ENCODE peak calls at places on chromosomes 16 and 17, in nine cellular contexts. J is nephron progenitor cell; R is stimulated activated CD4-positive, alpha-beta T cell treated with anti-CD3 and anti-CD28 coated beads, Interleukin-2, amount 100 ng/mL, for 48 hours; P is CD4-positive, alpha-beta T cell; E is HS-5; C is stimulated activated CD8-positive, alpha-beta memory T cell treated with anti-CD3 and anti-CD28 coated beads, Interleukin-4, amount 100 ng/mL, for 4 hours; K is activated CD4-positive, CD25-positive, alpha-beta regulatory T cell; S is activated T-helper 1 cell treated with anti-CD3 and anti-CD28 coated beads, Interleukin-2, amount 50 U/mL, for 16 hours; Q is H4. B is an unnamed sample.

GRCh38 chr16:82761858-82762257 is 135.1 kb downstream of the CDH13 start:
- DNase-seq in J (no peak), P (no peak), K (no peak), R (no peak), E (no peak), C (no peak), Q (peak; percentile 6), S (no peak), B (no peak)

GRCh38 chr17:74451557-74451956 is 14.9 kb upstream of the CD300A start:
- DNase-seq in E (no peak), J (no peak), Q (no peak), S (no peak), C (no peak), R (no peak), K (no peak), P (no peak), B (no peak)

GRCh38 chr17:63140255-63140654 is 174.2 kb downstream of the TANC2 start:
- DNase-seq in C (no peak), S (no peak), E (no peak), R (no peak), J (no peak), P (no peak), K (no peak), Q (peak; percentile 24), B (no peak)

GRCh38 chr17:1002412-1002753 is 5.5 kb downstream of the TIMM22 start:
- DNase-seq in S (no peak), E (no peak), K (no peak), P (no peak), R (no peak), C (no peak), Q (no peak), J (no peak), B (no peak)

GRCh38 chr16:89035013-89035697 is 58.1 kb upstream of the CBFA2T3 start:
- DNase-seq in J (peak; percentile 1), R (no peak), K (no peak), P (no peak), Q (no peak), C (no peak), S (no peak), E (no peak), B (no peak)

GRCh38 chr17:82250868-82251500 is 22.1 kb downstream of the SLC16A3 start:
- DNase-seq in K (no peak), S (no peak), J (no peak), R (no peak), C (no peak), P (no peak), Q (no peak), E (no peak), B (no peak)

GRCh38 chr17:47837401-47838039 is 3.6 kb downstream of the SCRN2 start:
- DNase-seq in E (no peak), P (no peak), R (no peak), Q (peak; percentile 55), J (no peak), C (no peak), S (no peak), K (no peak), B (no peak)

GRCh38 chr17:2394775-2395191 is 6.1 kb downstream of the MNT start:
- DNase-seq in E (no peak), Q (no peak), J (no peak), C (no peak), S (no peak), K (no peak), P (no peak), R (no peak), B (no peak)

GRCh38 chr16:89729293-89729692 is 8.0 kb downstream of the ZNF276 start:
- DNase-seq in C (no peak), E (no peak), R (no peak), K (no peak), Q (no peak), P (no peak), J (no peak), S (no peak), B (no peak)

GRCh38 chr16:2977440-2977839 is 2.8 kb downstream of the PKMYT1 start:
- DNase-seq in S (no peak), P (no peak), K (no peak), E (no peak), J (no peak), C (no peak), Q (no peak), R (no peak), B (no peak)

GRCh38 chr17:48174833-48175232 is 67.3 kb downstream of the SNX11 start:
- DNase-seq in K (no peak), R (no peak), E (no peak), P (no peak), C (no peak), J (no peak), Q (no peak), S (no peak), B (no peak)

GRCh38 chr16:85465328-85466307 is 147.5 kb upstream of the GSE1 start:
- DNase-seq in K (no peak), P (no peak), J (no peak), C (no peak), Q (no peak), S (no peak), E (no peak), R (no peak), B (no peak)

GRCh38 chr16:47644166-47644565 is 183.0 kb downstream of the PHKB start:
- DNase-seq in P (no peak), J (no peak), C (no peak), Q (peak; percentile 14), E (peak; percentile 48), K (no peak), S (no peak), R (no peak), B (no peak)